ENCODE peak calls at places on chromosomes 6 and 20, in nine cellular contexts. K is thyroid gland, F is uterus, P is right atrium auricular region, G is body of pancreas, S is OCI-LY7, Z is WERI-Rb-1, V is HL-60, W is prostate gland. D is an unnamed sample.

GRCh38 chr6:110874880-110875547 is 429 bp downstream of the AMD1 start:
- DNase-seq in Z (peak; percentile 40), V (no peak), G (peak; percentile 58), F (peak; percentile 49), W (peak; percentile 25), K (peak; percentile 65), P (no peak), S (peak; percentile 67), D (peak; percentile 45)

GRCh38 chr20:10221022-10221421 is 2.4 kb downstream of the SNAP25 start:
- DNase-seq in Z (peak; percentile 17), W (no peak), P (no peak), F (no peak), S (no peak), K (no peak), V (no peak), G (no peak), D (no peak)

GRCh38 chr6:4134841-4135664 is at the start of gene ECI2:
- DNase-seq in G (no peak), K (peak; percentile 71), W (no peak), Z (peak; percentile 85), V (peak; percentile 29), F (no peak), S (peak; percentile 65), P (peak; percentile 71), D (no peak)

GRCh38 chr6:136446579-136447182 is 103.5 kb downstream of the MAP7 start:
- DNase-seq in P (no peak), W (no peak), Z (no peak), F (no peak), S (no peak), G (no peak), V (no peak), K (no peak), D (no peak)

GRCh38 chr6:26195924-26196845 is 109.0 kb downstream of the HFE start:
- DNase-seq in G (no peak), Z (no peak), W (no peak), S (peak; percentile 87), K (peak; percentile 36), P (no peak), V (peak; percentile 26), F (no peak), D (peak; percentile 57)

GRCh38 chr6:46626228-46626909 is 26.2 kb downstream of the CYP39A1 start:
- DNase-seq in W (no peak), G (no peak), K (no peak), V (no peak), F (no peak), S (peak; percentile 79), P (no peak), Z (no peak), D (no peak)

GRCh38 chr20:49699200-49699992 is 14.3 kb downstream of the B4GALT5 start:
- DNase-seq in G (no peak), Z (no peak), P (no peak), S (no peak), F (no peak), K (no peak), V (peak; percentile 28), W (no peak), D (no peak)

GRCh38 chr20:43954704-43955243 is 40.1 kb downstream of the TOX2 start:
- DNase-seq in V (no peak), S (no peak), K (no peak), F (no peak), P (no peak), W (no peak), G (no peak), Z (no peak), D (no peak)

GRCh38 chr6:148628251-148628650 is 118.6 kb upstream of the UST start:
- DNase-seq in W (no peak), F (no peak), P (no peak), K (no peak), Z (no peak), G (no peak), V (no peak), S (no peak), D (no peak)

GRCh38 chr6:3061501-3061941 is 6.8 kb upstream of the RIPK1 start:
- DNase-seq in K (no peak), Z (no peak), F (no peak), V (no peak), P (no peak), W (no peak), S (peak; percentile 17), G (no peak), D (no peak)

GRCh38 chr6:1382883-1383728 is 6.3 kb upstream of the FOXF2 start:
- DNase-seq in Z (no peak), K (no peak), W (no peak), G (no peak), F (no peak), P (no peak), S (no peak), V (no peak), D (no peak)

GRCh38 chr6:105402090-105402980 is 547 bp downstream of the PREP start:
- DNase-seq in K (no peak), G (peak; percentile 12), W (peak; percentile 8), V (no peak), S (peak; percentile 49), Z (no peak), F (no peak), P (no peak), D (no peak)

DNA sequence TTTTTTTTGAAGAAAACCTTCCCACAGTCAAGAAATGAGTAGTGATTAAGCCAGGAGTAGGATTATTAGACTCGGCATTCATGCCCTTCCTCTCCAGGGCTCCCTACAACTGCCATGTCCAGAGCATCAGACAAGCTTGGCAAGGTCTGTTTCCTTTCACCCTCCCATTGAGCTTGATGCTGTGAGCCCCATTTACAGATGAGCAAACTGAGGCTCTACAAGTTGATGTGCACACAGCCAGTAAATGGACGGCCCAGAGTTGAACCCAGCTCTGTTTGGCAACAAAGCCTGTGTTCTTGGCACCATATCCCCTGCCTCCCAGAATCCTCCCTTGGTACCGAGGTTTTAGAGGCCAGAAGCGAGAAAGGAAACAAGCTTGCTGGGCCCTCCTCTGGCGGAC is 22.8 kb upstream of the NFATC2 start:
- DNase-seq in P (no peak), W (no peak), F (no peak), K (no peak), V (no peak), S (no peak), Z (no peak), G (no peak), D (no peak)
- H3K27ac ChIP-seq in P (no peak overlapping the region), W (peak overlapping the region; percentile 17), F (no peak overlapping the region), K (no peak overlapping the region), V (no peak overlapping the region), S (no peak overlapping the region), Z (no peak overlapping the region), G (no peak overlapping the region), D (no peak overlapping the region)

GRCh38 chr6:134235937-134236751 is 81.8 kb downstream of the SGK1 start:
- DNase-seq in V (peak; percentile 23), W (no peak), K (no peak), P (no peak), G (no peak), F (no peak), Z (no peak), S (no peak), D (no peak)
- TF ChIP-seq CTCF in V (no peak), W (no peak), K (no peak), P (no peak), G (no peak), F (no peak), Z (no peak), S (no peak), D (no peak)

GRCh38 chr6:131059486-131059885 is 3.6 kb downstream of the EPB41L2 start:
- DNase-seq in S (no peak), G (no peak), P (no peak), W (no peak), F (no peak), K (no peak), Z (no peak), V (no peak), D (no peak)
- H3K27ac ChIP-seq in S (no peak overlapping the region), G (no peak overlapping the region), P (no peak overlapping the region), W (no peak overlapping the region), F (no peak overlapping the region), K (no peak overlapping the region), Z (no peak overlapping the region), V (no peak overlapping the region), D (no peak overlapping the region)

GRCh38 chr6:132285004-132285780 is 116.1 kb downstream of the MOXD1 start:
- DNase-seq in K (no peak), F (no peak), Z (no peak), V (no peak), G (no peak), P (no peak), S (no peak), W (no peak), D (no peak)

GRCh38 chr6:132275253-132275970 is 125.9 kb downstream of the MOXD1 start:
- DNase-seq in S (no peak), G (no peak), P (no peak), K (no peak), Z (no peak), W (no peak), V (no peak), F (no peak), D (no peak)

GRCh38 chr6:132282696-132283095 is 118.6 kb downstream of the MOXD1 start:
- DNase-seq in V (no peak), G (no peak), W (no peak), P (no peak), K (no peak), S (no peak), F (no peak), Z (no peak), D (no peak)

DNA sequence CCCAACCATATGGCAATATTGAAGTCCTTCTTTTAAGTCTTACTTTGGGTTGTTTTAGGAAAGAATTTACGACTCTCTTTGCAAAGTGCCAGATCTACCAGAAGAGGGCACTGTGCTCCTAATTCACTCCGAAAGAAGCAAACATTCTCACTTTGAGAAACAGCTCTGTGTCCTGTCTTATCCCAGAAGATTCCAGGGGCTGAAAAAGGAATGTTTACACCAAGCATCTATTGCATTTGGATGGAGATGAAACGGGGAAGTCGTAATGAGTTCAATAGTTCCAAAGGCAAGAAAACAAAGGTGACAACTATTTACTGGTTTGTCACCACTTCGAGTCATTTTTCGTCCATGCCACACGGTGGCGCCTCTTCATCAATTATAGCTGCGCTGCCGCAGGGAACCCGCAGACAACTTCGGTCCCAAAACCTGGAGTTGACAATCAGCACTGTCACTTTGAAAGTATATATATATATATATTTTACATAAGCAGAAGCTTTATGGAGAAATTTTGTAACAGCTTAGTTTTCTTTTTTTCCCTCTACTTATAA is 121.6 kb downstream of the MOXD1 start:
- DNase-seq in W (peak; percentile 62), K (peak; percentile 75), P (peak; percentile 78), G (peak; percentile 69), Z (peak; percentile 71), S (peak; percentile 88), V (peak; percentile 31), F (peak; percentile 65), D (peak; percentile 64)
- TF ChIP-seq CTCF in W (peak; percentile 92), K (peak; percentile 78), P (peak; percentile 92), G (peak; percentile 78), Z (peak; percentile 40), S (peak; percentile 100), V (peak; percentile 48), F (peak; percentile 95), D (peak; percentile 21)

GRCh38 chr20:62381202-62381797 is 5.6 kb upstream of the RPS21 start:
- DNase-seq in P (no peak), S (no peak), K (peak; percentile 10), W (peak; percentile 70), Z (peak; percentile 87), G (no peak), V (no peak), F (no peak), D (no peak)
- H3K27ac ChIP-seq in P (peak overlapping the region; percentile 57), S (no peak overlapping the region), K (peak overlapping the region; percentile 76), W (peak overlapping the region; percentile 60), Z (peak overlapping the region; percentile 61), G (peak overlapping the region; percentile 41), V (no peak overlapping the region), F (peak overlapping the region; percentile 64), D (no peak overlapping the region)